ENCODE peak calls at places on chromosomes 3 and 15, in nine cellular contexts. N is M059J, Y is kidney glomerular epithelial cell, E is GM10248, P is colonic mucosa, K is WTC11, B is myocyte, I is PC-3, H is mesothelial cell of epicardium. Z is an unnamed sample.

GRCh38 chr3:196179380-196180308 is 31.6 kb downstream of the ZDHHC19 start:
- DNase-seq in P (no peak), N (peak; percentile 77), H (no peak), Y (peak; percentile 14), B (peak; percentile 97), I (peak; percentile 73), K (peak; percentile 43), E (peak; percentile 84), Z (no peak)

GRCh38 chr3:102200126-102200525 is 234.7 kb upstream of the ZPLD1 start:
- DNase-seq in B (no peak), H (no peak), P (no peak), K (no peak), Y (peak; percentile 56), I (no peak), N (peak; percentile 12), E (no peak), Z (no peak)

GRCh38 chr15:44719293-44719999 is 8.1 kb downstream of the B2M start:
- DNase-seq in P (peak; percentile 36), N (peak; percentile 91), B (no peak), I (peak; percentile 25), H (no peak), Y (no peak), E (peak; percentile 37), K (no peak), Z (no peak)

GRCh38 chr15:35305906-35306305 is 220.8 kb upstream of the NANOGP8 start:
- DNase-seq in B (peak; percentile 27), N (peak; percentile 89), I (peak; percentile 64), H (no peak), Y (peak; percentile 93), E (no peak), P (no peak), K (no peak), Z (no peak)

GRCh38 chr3:187227658-187228258 is 30.5 kb downstream of the RTP1 start:
- DNase-seq in N (peak; percentile 89), K (no peak), B (no peak), P (no peak), Y (peak; percentile 94), E (no peak), H (no peak), I (peak; percentile 84), Z (no peak)

GRCh38 chr15:74226761-74227540 is 9.2 kb upstream of the CCDC33 start:
- DNase-seq in B (no peak), Y (no peak), E (no peak), K (no peak), N (no peak), I (no peak), P (no peak), H (no peak), Z (no peak)

GRCh38 chr3:108102420-108103039 is 11.7 kb upstream of the CD47 start:
- DNase-seq in N (no peak), K (no peak), E (no peak), I (no peak), H (no peak), Y (no peak), B (no peak), P (no peak), Z (no peak)

GRCh38 chr15:63135804-63136203 is 14.1 kb downstream of the LACTB start:
- DNase-seq in N (peak; percentile 86), Y (peak; percentile 69), E (no peak), P (no peak), I (peak; percentile 51), B (peak; percentile 59), K (no peak), H (no peak), Z (no peak)

GRCh38 chr3:128487813-128488635 is 5.0 kb downstream of the GATA2 start:
- DNase-seq in Y (peak; percentile 41), I (peak; percentile 83), P (peak; percentile 86), B (peak; percentile 78), E (peak; percentile 66), N (peak; percentile 94), K (peak; percentile 91), H (peak; percentile 77), Z (no peak)

Z was measured in progenitor cell of endocrine pancreas.